ENCODE peak calls at places on chromosome 13, in six cellular contexts. Y, T, I, O, G and U are unnamed samples.

GRCh38 chr13:23570931-23571330 is 719 bp downstream of the TNFRSF19 start:
- DNase-seq in Y (no peak), T (no peak), I (no peak), O (no peak), G (no peak), U (no peak)

GRCh38 chr13:35388456-35388855 is 88.0 kb downstream of the MAB21L1 start:
- DNase-seq in Y (no peak), T (no peak), I (no peak), O (no peak), G (no peak), U (no peak)

GRCh38 chr13:32932376-32932775 is 83.8 kb upstream of the KL start:
- DNase-seq in Y (no peak), T (no peak), I (no peak), O (no peak), G (no peak), U (no peak)

GRCh38 chr13:113086031-113086750 is 19.4 kb upstream of the F7 start:
- DNase-seq in Y (peak; percentile 57), T (no peak), I (peak; percentile 17), O (no peak), G (no peak), U (no peak)

GRCh38 chr13:29917573-29918091 is 67.2 kb upstream of the UBL3 start:
- DNase-seq in Y (no peak), T (no peak), I (no peak), O (no peak), G (no peak), U (no peak)

GRCh38 chr13:98351636-98352035 is 174.6 kb upstream of the RNF113B start:
- DNase-seq in Y (no peak), T (no peak), I (no peak), O (peak; percentile 20), G (no peak), U (peak; percentile 54)

GRCh38 chr13:40564342-40564997 is 102.0 kb downstream of the FOXO1 start:
- DNase-seq in Y (no peak), T (no peak), I (no peak), O (no peak), G (no peak), U (no peak)

GRCh38 chr13:113853518-113854237 is 10.2 kb downstream of the GAS6 start:
- DNase-seq in Y (peak; percentile 62), T (no peak), I (no peak), O (no peak), G (no peak), U (peak; percentile 48)

GRCh38 chr13:43684947-43685725 is 101.6 kb downstream of the ENOX1 start:
- DNase-seq in Y (no peak), T (no peak), I (no peak), O (no peak), G (no peak), U (no peak)

GRCh38 chr13:110616103-110617101 is 1.1 kb downstream of the NAXD start:
- DNase-seq in Y (peak; percentile 86), T (no peak), I (peak; percentile 33), O (peak; percentile 52), G (no peak), U (no peak)

GRCh38 chr13:35139591-35139990 is 197.5 kb downstream of the NBEA start:
- DNase-seq in Y (no peak), T (no peak), I (no peak), O (no peak), G (no peak), U (no peak)

GRCh38 chr13:94546071-94546839 is 49.7 kb downstream of the TGDS start:
- DNase-seq in Y (no peak), T (no peak), I (no peak), O (no peak), G (no peak), U (no peak)

GRCh38 chr13:50644081-50644871 is 199.2 kb downstream of the DLEU7 start:
- DNase-seq in Y (no peak), T (no peak), I (no peak), O (no peak), G (no peak), U (no peak)

GRCh38 chr13:93559718-93560117 is 333.1 kb downstream of the GPC6 start:
- DNase-seq in Y (no peak), T (no peak), I (peak; percentile 0), O (no peak), G (no peak), U (no peak)

GRCh38 chr13:36421447-36421846 is 10.8 kb upstream of the CCNA1 start:
- DNase-seq in Y (no peak), T (no peak), I (no peak), O (no peak), G (no peak), U (no peak)

GRCh38 chr13:79451500-79451962 is 29.4 kb upstream of the NDFIP2 start:
- DNase-seq in Y (peak; percentile 71), T (no peak), I (peak; percentile 13), O (no peak), G (no peak), U (no peak)

GRCh38 chr13:35225582-35225981 is 250.9 kb downstream of the MAB21L1 start:
- DNase-seq in Y (no peak), T (no peak), I (no peak), O (no peak), G (no peak), U (no peak)

GRCh38 chr13:40189426-40189825 is 477.0 kb downstream of the FOXO1 start:
- DNase-seq in Y (no peak), T (no peak), I (no peak), O (no peak), G (no peak), U (no peak)

GRCh38 chr13:77714119-77714755 is 16.8 kb downstream of the SLAIN1 start:
- DNase-seq in Y (no peak), T (no peak), I (no peak), O (no peak), G (no peak), U (no peak)

GRCh38 chr13:36788276-36788675 is 30.7 kb upstream of the RFXAP start:
- DNase-seq in Y (no peak), T (no peak), I (no peak), O (no peak), G (no peak), U (no peak)

GRCh38 chr13:93765056-93765455 is 538.4 kb downstream of the GPC6 start:
- DNase-seq in Y (no peak), T (no peak), I (no peak), O (no peak), G (no peak), U (no peak)

GRCh38 chr13:76816394-76816793 is 69.8 kb downstream of the KCTD12 start:
- DNase-seq in Y (no peak), T (no peak), I (no peak), O (no peak), G (no peak), U (no peak)

GRCh38 chr13:108915095-108915633 is 285.8 kb downstream of the MYO16 start:
- DNase-seq in Y (no peak), T (peak; percentile 56), I (no peak), O (no peak), G (no peak), U (no peak)

GRCh38 chr13:49540552-49540951 is 44.8 kb downstream of the PHF11 start:
- DNase-seq in Y (no peak), T (no peak), I (no peak), O (no peak), G (no peak), U (no peak)

GRCh38 chr13:110873639-110874507 is 41.0 kb downstream of the ANKRD10 start:
- DNase-seq in Y (no peak), T (no peak), I (no peak), O (no peak), G (no peak), U (no peak)

GRCh38 chr13:98105929-98106336 is 37.0 kb upstream of the FARP1 start:
- DNase-seq in Y (no peak), T (no peak), I (no peak), O (peak; percentile 9), G (no peak), U (peak; percentile 20)

GRCh38 chr13:111483621-111483987 is 163.2 kb downstream of the TEX29 start:
- DNase-seq in Y (no peak), T (no peak), I (no peak), O (no peak), G (no peak), U (no peak)

GRCh38 chr13:94335786-94336357 is 143.6 kb downstream of the DCT start:
- DNase-seq in Y (no peak), T (no peak), I (no peak), O (no peak), G (no peak), U (no peak)

GRCh38 chr13:51934461-51935087 is 72.8 kb downstream of the CCDC70 start:
- DNase-seq in Y (no peak), T (no peak), I (no peak), O (no peak), G (no peak), U (no peak)

GRCh38 chr13:65653548-65654078 is 1576.5 kb downstream of the PCDH9 start:
- DNase-seq in Y (no peak), T (no peak), I (no peak), O (no peak), G (no peak), U (no peak)

GRCh38 chr13:27171830-27172494 is 351 bp upstream of the USP12 start:
- DNase-seq in Y (peak; percentile 100), T (peak; percentile 70), I (peak; percentile 60), O (peak; percentile 94), G (peak; percentile 36), U (peak; percentile 86)
- TF ChIP-seq CTCF in Y (no peak), T (peak; percentile 24), I (no peak), O (peak; percentile 17), G (no peak), U (no peak)

DNA sequence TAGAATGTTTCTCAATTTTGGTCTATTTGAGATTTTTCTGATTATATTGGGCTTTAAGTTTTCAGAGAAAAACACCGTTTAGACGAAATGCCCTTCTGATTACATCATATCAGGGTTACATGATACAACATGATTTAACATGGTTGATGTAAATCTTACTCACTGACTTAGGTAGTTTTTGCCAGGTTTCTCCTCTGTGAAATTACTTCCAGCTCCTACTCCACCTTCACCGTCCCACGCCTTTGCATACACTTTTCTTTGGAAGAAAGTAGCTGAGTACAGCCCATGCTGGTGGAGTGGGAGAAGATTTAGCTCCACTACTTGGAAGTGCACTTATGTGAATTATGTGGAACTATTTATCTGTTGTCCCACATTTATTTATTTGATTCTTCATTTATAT is 433.2 kb upstream of the KLHL1 start:
- DNase-seq in Y (no peak), T (no peak), I (no peak), O (no peak), G (no peak), U (no peak)
- TF ChIP-seq POLR2A in Y (no peak), T (no peak), I (no peak), O (no peak), G (no peak), U (no peak)

GRCh38 chr13:99969934-99970760 is 1.4 kb downstream of the ZIC5 start:
- DNase-seq in Y (no peak), T (no peak), I (no peak), O (no peak), G (no peak), U (no peak)
- TF ChIP-seq CTCF in Y (no peak), T (no peak), I (no peak), O (no peak), G (no peak), U (no peak)

DNA sequence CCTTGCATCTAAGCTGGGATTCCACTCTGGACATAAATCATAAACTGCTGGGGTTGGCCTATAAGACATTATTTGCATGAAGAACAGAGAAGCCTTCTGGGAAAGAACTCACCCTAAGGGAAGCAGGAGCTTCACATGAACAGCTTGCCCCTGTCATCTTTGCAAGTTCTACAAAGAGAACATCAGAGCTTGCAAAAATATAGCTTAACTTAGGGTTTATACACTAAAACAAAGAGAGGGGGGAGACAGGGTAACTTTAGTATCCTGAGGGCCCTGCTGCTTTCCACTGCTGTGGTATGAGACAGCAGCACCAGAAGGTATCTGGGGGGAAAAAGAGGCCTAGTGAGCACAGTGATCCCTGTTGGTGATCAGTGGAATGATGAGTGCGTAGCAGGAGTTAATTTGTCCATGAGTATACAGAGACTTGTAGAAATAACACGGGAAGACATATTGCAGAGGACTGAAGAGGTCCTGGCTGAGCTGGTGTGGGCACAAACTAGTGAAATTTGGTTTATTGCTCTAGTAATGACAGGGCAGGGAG is 116.1 kb upstream of the TSC22D1 start:
- DNase-seq in Y (no peak), T (no peak), I (no peak), O (no peak), G (no peak), U (peak; percentile 8)
- TF ChIP-seq POLR2A in Y (no peak), T (no peak), I (peak; percentile 26), O (no peak), G (no peak), U (no peak)